ENCODE peak calls at places on chromosomes 16 and 17, in four cellular contexts. X, P, S and M are unnamed samples.

GRCh38 chr17:4480929-4481898 is 17.5 kb upstream of the SPNS2 start:
- DNase-seq in X (no peak), P (no peak), S (no peak), M (peak; percentile 34)

GRCh38 chr16:10629592-10629963 is 49.2 kb upstream of the EMP2 start:
- DNase-seq in X (no peak), P (no peak), S (no peak), M (no peak)

GRCh38 chr16:4327782-4328579 is 12.1 kb downstream of the GLIS2 start:
- DNase-seq in X (peak; percentile 46), P (peak; percentile 40), S (peak; percentile 86), M (peak; percentile 56)

GRCh38 chr17:60579551-60579950 is 20.4 kb upstream of the PPM1D start:
- DNase-seq in X (no peak), P (no peak), S (no peak), M (no peak)

GRCh38 chr17:75755990-75756389 is 9.0 kb downstream of the GALK1 start:
- DNase-seq in X (no peak), P (no peak), S (peak; percentile 19), M (no peak)

GRCh38 chr16:12220721-12221120 is 244.2 kb downstream of the SNX29 start:
- DNase-seq in X (no peak), P (no peak), S (no peak), M (no peak)

GRCh38 chr16:86823895-86824671 is 245.7 kb downstream of the FOXL1 start:
- DNase-seq in X (no peak), P (no peak), S (no peak), M (no peak)

GRCh38 chr17:18035704-18036103 is 3.3 kb downstream of the ATPAF2 start:
- DNase-seq in X (no peak), P (no peak), S (no peak), M (no peak)

GRCh38 chr17:67285360-67285759 is 40.4 kb upstream of the HELZ start:
- DNase-seq in X (no peak), P (no peak), S (no peak), M (no peak)

GRCh38 chr17:78532311-78532710 is 44.9 kb downstream of the DNAH17 start:
- DNase-seq in X (no peak), P (no peak), S (no peak), M (no peak)

GRCh38 chr17:50440172-50440837 is 14.3 kb downstream of the ACSF2 start:
- DNase-seq in X (no peak), P (no peak), S (no peak), M (no peak)

GRCh38 chr17:73089322-73089721 is 3.2 kb downstream of the SLC39A11 start:
- DNase-seq in X (no peak), P (no peak), S (no peak), M (no peak)

GRCh38 chr17:75459590-75460267 is 3.3 kb downstream of the TMEM94 start:
- DNase-seq in X (no peak), P (peak; percentile 74), S (no peak), M (peak; percentile 63)

GRCh38 chr17:43791589-43791988 is 11.4 kb downstream of the CFAP97D1 start:
- DNase-seq in X (no peak), P (no peak), S (no peak), M (peak; percentile 19)

GRCh38 chr17:56833023-56833811 is 503 bp downstream of the C17orf67 start:
- DNase-seq in X (peak; percentile 57), P (no peak), S (peak; percentile 84), M (peak; percentile 91)

GRCh38 chr16:57480127-57480753 is 6.1 kb downstream of the DOK4 start:
- DNase-seq in X (no peak), P (no peak), S (no peak), M (no peak)

GRCh38 chr17:80221401-80221800 is 1.2 kb downstream of the SLC26A11 start:
- DNase-seq in X (no peak), P (no peak), S (no peak), M (no peak)

GRCh38 chr16:81616321-81617020 is 162.6 kb upstream of the PLCG2 start:
- DNase-seq in X (peak; percentile 30), P (no peak), S (peak; percentile 72), M (peak; percentile 82)

GRCh38 chr16:80844368-80844767 is 40.0 kb upstream of the CDYL2 start:
- DNase-seq in X (no peak), P (no peak), S (no peak), M (no peak)

GRCh38 chr17:35568561-35568960 is 7.9 kb upstream of the SLFN14 start:
- DNase-seq in X (no peak), P (no peak), S (no peak), M (peak; percentile 50)

GRCh38 chr16:89721644-89722391 is 481 bp downstream of the ZNF276 start:
- DNase-seq in X (peak; percentile 89), P (no peak), S (peak; percentile 88), M (peak; percentile 82)

GRCh38 chr17:54974758-54975157 is 6.2 kb downstream of the STXBP4 start:
- DNase-seq in X (no peak), P (no peak), S (no peak), M (no peak)

GRCh38 chr17:81040791-81041337 is 5.9 kb downstream of the BAIAP2 start:
- DNase-seq in X (no peak), P (no peak), S (no peak), M (peak; percentile 27)

GRCh38 chr16:61887903-61888302 is 148.3 kb downstream of the CDH8 start:
- DNase-seq in X (no peak), P (peak; percentile 2), S (no peak), M (peak; percentile 59)

GRCh38 chr17:80101160-80101945 is at the start of gene GAA:
- DNase-seq in X (peak; percentile 92), P (peak; percentile 59), S (peak; percentile 100), M (peak; percentile 92)

GRCh38 chr17:32931686-32932085 is 3.7 kb downstream of the TMEM98 start:
- DNase-seq in X (no peak), P (no peak), S (no peak), M (no peak)

GRCh38 chr16:70454221-70455034 is at the start of gene FCSK:
- DNase-seq in X (peak; percentile 86), P (peak; percentile 18), S (no peak), M (peak; percentile 80)

GRCh38 chr17:79905832-79906231 is 66.6 kb upstream of the CBX4 start:
- DNase-seq in X (no peak), P (no peak), S (no peak), M (no peak)

GRCh38 chr16:87246269-87247065 is 70.7 kb downstream of the C16orf95 start:
- DNase-seq in X (no peak), P (no peak), S (no peak), M (no peak)

GRCh38 chr16:29737713-29738112 is 8.1 kb downstream of the C16orf54 start:
- DNase-seq in X (no peak), P (no peak), S (no peak), M (no peak)